ENCODE peak calls at places on chromosomes 12 and 14, in eight cellular contexts. L is endothelial cell, W is hepatocyte, K is AG10803, P is ovary, X is foreskin fibroblast, R is right atrium auricular region, M is astrocyte. O is an unnamed sample.

GRCh38 chr14:20848316-20848954 is 42.8 kb upstream of the RNASE3 start:
- DNase-seq in L (no peak), M (peak), K (peak), W (peak), P (no peak), R (no peak), X (peak), O (peak)

GRCh38 chr12:124240493-124240892 is 54.4 kb upstream of the RFLNA start:
- DNase-seq in W (no peak), L (no peak), M (no peak), X (no peak), P (no peak), R (no peak), K (no peak), O (peak)

GRCh38 chr14:94646066-94646465 is 33.9 kb downstream of the SERPINA3 start:
- DNase-seq in X (no peak), W (no peak), R (peak), M (no peak), K (no peak), L (no peak), P (no peak), O (no peak)

GRCh38 chr12:104710940-104711725 is 247.0 kb downstream of the SLC41A2 start:
- DNase-seq in R (no peak), L (no peak), P (no peak), M (peak), X (peak), K (peak), W (peak), O (no peak)

GRCh38 chr12:1591543-1591942 is 2.8 kb downstream of the FBXL14 start:
- DNase-seq in W (no peak), M (no peak), K (no peak), R (no peak), L (no peak), X (no peak), P (no peak), O (no peak)

GRCh38 chr14:69151458-69152180 is 1.3 kb downstream of the DCAF5 start:
- DNase-seq in X (peak), W (peak), K (peak), R (peak), M (peak), L (peak), P (peak), O (peak)

GRCh38 chr14:105918496-105919262 is 392.3 kb downstream of the TMEM121 start:
- DNase-seq in W (no peak), L (no peak), X (no peak), K (no peak), R (no peak), P (no peak), M (no peak), O (no peak)

GRCh38 chr14:101253948-101254347 is 307.3 kb upstream of the DIO3 start:
- DNase-seq in K (no peak), P (no peak), X (no peak), L (no peak), W (no peak), M (no peak), R (peak), O (no peak)

GRCh38 chr12:73460212-73460611 is 1077.4 kb upstream of the ATXN7L3B start:
- DNase-seq in R (no peak), M (no peak), L (no peak), W (no peak), P (no peak), X (no peak), K (no peak), O (no peak)

GRCh38 chr12:125861299-125862281 is 796.4 kb downstream of the AACS start:
- DNase-seq in M (no peak), R (no peak), P (peak), X (no peak), W (no peak), L (no peak), K (no peak), O (peak)

GRCh38 chr12:132497514-132498405 is 7.8 kb downstream of the FBRSL1 start:
- DNase-seq in L (no peak), P (no peak), W (no peak), K (no peak), X (no peak), R (no peak), M (no peak), O (no peak)

GRCh38 chr12:26080911-26081310 is 43.9 kb downstream of the BHLHE41 start:
- DNase-seq in X (no peak), R (no peak), K (no peak), M (no peak), P (no peak), L (no peak), W (no peak), O (no peak)

GRCh38 chr14:105865904-105866840 is 339.8 kb downstream of the TMEM121 start:
- DNase-seq in R (no peak), K (no peak), P (peak), X (no peak), M (no peak), W (no peak), L (no peak), O (peak)

GRCh38 chr14:102893452-102893851 is 29.0 kb upstream of the AMN start:
- DNase-seq in R (no peak), K (peak), W (peak), L (no peak), X (peak), P (no peak), M (peak), O (no peak)

GRCh38 chr12:13204428-13204827 is 7.9 kb downstream of the EMP1 start:
- DNase-seq in K (no peak), L (no peak), X (peak), M (peak), R (no peak), W (no peak), P (no peak), O (peak)

GRCh38 chr14:86787782-86788181 is 1205.2 kb downstream of the GALC start:
- DNase-seq in P (no peak), M (no peak), W (peak), R (no peak), L (no peak), X (peak), K (peak), O (no peak)

GRCh38 chr14:72559227-72559626 is 334.7 kb downstream of the DPF3 start:
- DNase-seq in W (no peak), P (no peak), L (no peak), R (no peak), X (peak), M (peak), K (peak), O (peak)

GRCh38 chr14:38866461-38866860 is 236.6 kb downstream of the SEC23A start:
- DNase-seq in K (no peak), W (peak), P (no peak), R (no peak), M (no peak), L (no peak), X (no peak), O (no peak)

GRCh38 chr12:58750484-58750883 is 169.8 kb downstream of the LRIG3 start:
- DNase-seq in X (peak), P (no peak), M (peak), L (no peak), R (no peak), W (no peak), K (peak), O (no peak)

GRCh38 chr12:77685112-77685511 is 145.6 kb upstream of the NAV3 start:
- DNase-seq in X (peak), K (peak), W (peak), R (peak), P (peak), M (peak), L (peak), O (peak)
- TF ChIP-seq CTCF in X (peak), K (peak), W (peak), R (no peak), P (no peak), M (peak), L (peak), O (peak)

GRCh38 chr12:99806304-99806703 is 158.8 kb downstream of the GARIN6 start:
- DNase-seq in R (no peak), P (no peak), M (no peak), K (no peak), L (no peak), X (no peak), W (no peak), O (no peak)

GRCh38 chr12:99809921-99810320 is 162.4 kb downstream of the GARIN6 start:
- DNase-seq in W (peak), M (no peak), P (no peak), R (no peak), X (no peak), L (no peak), K (no peak), O (no peak)

GRCh38 chr12:99810718-99811593 is 163.4 kb downstream of the GARIN6 start:
- DNase-seq in W (peak), P (no peak), L (no peak), K (peak), X (peak), M (peak), R (no peak), O (no peak)
- TF ChIP-seq CTCF in W (peak), P (no peak), L (peak), K (peak), X (peak), M (peak), R (no peak), O (peak)

GRCh38 chr12:106934277-106934676 is 21.4 kb upstream of the TMEM263 start:
- DNase-seq in P (no peak), M (no peak), L (no peak), X (no peak), R (no peak), K (no peak), W (no peak), O (no peak)
- TF ChIP-seq CTCF in P (no peak), M (no peak), L (no peak), X (no peak), R (no peak), K (no peak), W (no peak), O (no peak)

GRCh38 chr14:59248170-59248569 is 59.7 kb downstream of the DAAM1 start:
- DNase-seq in R (no peak), M (no peak), K (no peak), W (no peak), P (no peak), X (no peak), L (no peak), O (no peak)
- TF ChIP-seq CTCF in R (no peak), M (no peak), K (no peak), W (no peak), P (no peak), X (no peak), L (no peak), O (no peak)

DNA sequence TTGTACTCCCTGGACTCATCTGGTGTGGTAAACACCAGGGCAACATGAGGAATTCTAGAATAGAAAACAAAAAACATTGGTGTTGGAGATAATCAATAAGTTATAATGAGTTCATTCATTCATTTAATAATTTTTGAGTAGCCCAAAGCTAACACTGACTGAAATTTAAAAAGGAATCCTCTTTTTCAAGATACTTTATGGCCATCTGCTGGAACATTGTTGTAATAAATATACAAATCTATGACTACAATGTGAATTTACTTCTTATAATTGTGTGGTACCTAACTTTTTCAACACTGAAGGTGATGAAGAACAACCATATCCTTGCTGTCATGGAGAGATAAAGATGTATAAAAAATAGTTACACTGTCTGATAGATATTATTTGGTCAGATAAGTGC is 687.3 kb upstream of the MIS18BP1 start:
- DNase-seq in R (no peak), K (no peak), L (no peak), M (no peak), P (no peak), X (no peak), W (no peak), O (no peak)
- TF ChIP-seq CTCF in R (no peak), K (no peak), L (no peak), M (no peak), P (no peak), X (no peak), W (no peak), O (no peak)

DNA sequence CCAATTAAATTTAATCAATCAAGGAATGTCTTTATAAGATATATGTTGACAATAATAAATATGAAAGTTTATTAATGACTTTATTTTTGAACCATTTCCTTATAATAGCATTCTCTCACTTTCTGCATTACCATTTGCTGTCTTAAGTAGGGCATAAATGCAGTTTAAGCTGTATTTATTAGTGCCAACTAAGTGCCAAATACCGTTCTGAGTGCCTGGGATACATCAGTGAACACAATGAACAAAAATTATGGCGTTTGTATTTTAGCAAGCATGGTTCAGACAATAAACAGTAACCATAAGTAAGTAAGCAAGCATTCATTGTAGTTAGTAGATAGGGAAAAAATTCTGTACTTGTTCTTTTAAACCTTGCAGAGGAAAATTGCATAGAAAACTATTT is 145.8 kb downstream of the FUT8 start:
- DNase-seq in W (no peak), M (no peak), P (no peak), R (no peak), X (no peak), K (no peak), L (no peak), O (no peak)
- TF ChIP-seq CTCF in W (no peak), M (no peak), P (no peak), R (no peak), X (no peak), K (no peak), L (no peak), O (no peak)

DNA sequence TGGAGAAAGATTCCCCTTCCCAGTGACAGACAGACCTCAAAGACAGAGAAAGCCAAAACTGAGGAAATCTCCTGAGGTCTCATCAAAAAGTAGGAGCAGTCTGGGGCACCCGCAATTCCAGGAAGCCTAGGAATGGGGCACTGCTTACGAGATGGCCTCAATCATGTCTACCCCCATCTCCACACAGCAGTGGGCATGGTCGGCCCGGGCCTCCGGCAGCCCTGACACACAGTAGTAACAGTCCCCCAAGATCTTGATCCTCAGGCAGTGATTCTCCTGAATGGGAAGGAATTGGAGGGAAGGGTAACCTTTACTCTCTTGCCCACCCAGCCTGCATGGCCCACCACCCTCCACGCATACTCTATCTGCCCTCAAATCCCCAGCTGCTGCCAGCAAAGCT is 11.9 kb downstream of the ADCY6 start:
- DNase-seq in M (no peak), P (no peak), K (no peak), L (no peak), W (no peak), R (no peak), X (no peak), O (no peak)
- TF ChIP-seq CTCF in M (no peak), P (no peak), K (no peak), L (no peak), W (no peak), R (no peak), X (no peak), O (no peak)

GRCh38 chr12:54285150-54286041 is 4.9 kb downstream of the HNRNPA1 start:
- DNase-seq in W (no peak), P (no peak), R (no peak), L (no peak), M (no peak), X (peak), K (no peak), O (no peak)
- TF ChIP-seq CTCF in W (peak), P (no peak), R (no peak), L (peak), M (no peak), X (peak), K (peak), O (peak)

GRCh38 chr14:65103150-65103760 is 938 bp upstream of the MAX start:
- DNase-seq in P (no peak), W (peak), K (peak), R (no peak), L (no peak), M (no peak), X (peak), O (no peak)
- TF ChIP-seq CTCF in P (no peak), W (no peak), K (peak), R (no peak), L (no peak), M (no peak), X (peak), O (no peak)

DNA sequence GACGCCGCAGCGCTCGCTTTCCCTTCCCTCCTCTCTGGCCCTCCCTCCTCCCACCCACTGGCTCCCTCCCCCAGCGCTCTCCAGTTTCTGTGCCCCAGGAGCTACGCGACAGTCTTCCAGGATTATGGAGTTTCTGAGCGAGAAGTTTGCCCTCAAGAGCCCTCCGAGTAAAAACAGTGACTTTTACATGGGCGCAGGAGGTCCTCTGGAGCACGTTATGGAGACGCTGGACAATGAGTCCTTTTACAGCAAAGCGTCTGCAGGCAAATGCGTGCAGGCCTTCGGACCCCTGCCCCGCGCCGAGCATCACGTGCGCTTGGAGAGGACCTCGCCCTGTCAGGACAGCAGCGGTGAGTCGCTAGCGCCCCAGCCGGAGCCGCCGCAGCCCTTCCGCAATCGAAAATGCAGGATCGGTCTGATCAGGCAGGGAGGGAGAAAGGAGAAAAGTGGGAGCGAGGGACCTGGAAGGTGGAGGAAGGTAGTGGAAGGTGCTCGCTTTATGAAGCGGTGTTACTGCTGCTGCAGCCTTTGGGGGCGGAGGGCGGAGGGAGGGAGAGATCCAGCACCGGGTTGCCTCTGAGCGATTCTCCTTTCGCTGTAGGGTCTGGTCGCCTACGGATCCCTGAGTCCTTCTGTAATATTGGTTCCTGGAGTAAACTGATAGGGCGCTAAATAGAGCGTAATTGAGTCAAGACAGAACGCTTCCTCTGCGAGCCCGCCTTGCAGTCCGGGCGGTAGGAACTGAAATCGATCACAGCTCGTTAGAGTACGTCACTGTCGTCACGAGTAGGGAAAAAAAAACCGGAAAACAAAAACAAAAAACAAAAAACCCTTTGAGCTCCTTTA is at the start of gene ALX1:
- DNase-seq in X (peak), R (no peak), L (peak), M (no peak), W (peak), P (peak), K (peak), O (peak)
- TF ChIP-seq CTCF in X (no peak), R (no peak), L (no peak), M (no peak), W (peak), P (no peak), K (no peak), O (peak)

O was measured in endodermal cell.